ENCODE peak calls at places on chromosomes 11 and 22, in ten cellular contexts. S is tibial nerve, C is ovary, E is GM12878, F is A549, Z is upper lobe of left lung, O is HepG2, Q is SK-N-SH, U is transverse colon, B is suprapubic skin. Y is an unnamed sample.

GRCh38 chr11:80778432-80778831 is 1337.6 kb upstream of the TENM4 start:
- DNase-seq in S (no peak), F (no peak), Z (no peak), U (no peak), E (no peak), B (no peak), Q (no peak), O (no peak), C (no peak), Y (no peak)

GRCh38 chr22:44639891-44640617 is 62.0 kb upstream of the PRR5 start:
- DNase-seq in E (no peak), F (no peak), Q (no peak), C (no peak), Z (no peak), S (no peak), U (no peak), B (peak), O (no peak), Y (no peak)

GRCh38 chr22:35601743-35602633 is 15.1 kb downstream of the MB start:
- DNase-seq in B (no peak), U (no peak), F (peak), O (no peak), Q (no peak), E (no peak), S (peak), Z (peak), C (no peak), Y (no peak)

GRCh38 chr11:567629-568258 is 7.0 kb downstream of the RASSF7 start:
- DNase-seq in Q (no peak), U (no peak), Z (no peak), O (no peak), E (no peak), S (no peak), B (peak), C (no peak), F (no peak), Y (no peak)

GRCh38 chr11:1504164-1504563 is 17.6 kb upstream of the MOB2 start:
- DNase-seq in Q (no peak), S (no peak), Z (no peak), E (no peak), B (no peak), U (no peak), O (no peak), F (no peak), C (no peak), Y (no peak)

GRCh38 chr11:116732740-116733385 is 39.9 kb downstream of the BUD13 start:
- DNase-seq in O (peak), U (peak), C (peak), E (peak), F (peak), S (peak), Q (peak), Z (peak), B (peak), Y (peak)

GRCh38 chr22:37137131-37137530 is 12.6 kb downstream of the IL2RB start:
- DNase-seq in Q (no peak), F (no peak), U (no peak), S (no peak), E (no peak), B (no peak), O (no peak), Z (no peak), C (no peak), Y (no peak)

GRCh38 chr11:76668362-76669155 is 2.0 kb downstream of the LRRC32 start:
- DNase-seq in O (no peak), F (no peak), S (no peak), Q (no peak), Z (no peak), B (peak), U (peak), C (no peak), E (no peak), Y (no peak)

GRCh38 chr22:49594078-49594477 is 233.6 kb downstream of the BRD1 start:
- DNase-seq in F (no peak), B (no peak), S (no peak), Q (no peak), C (no peak), E (no peak), Z (no peak), U (peak), O (no peak), Y (no peak)

GRCh38 chr11:13090228-13090708 is 81.2 kb downstream of the RASSF10 start:
- DNase-seq in Q (no peak), O (no peak), C (no peak), E (no peak), Z (no peak), F (no peak), U (no peak), S (no peak), B (no peak), Y (no peak)

GRCh38 chr11:134731562-134731961 is 319.5 kb upstream of the B3GAT1 start:
- DNase-seq in B (no peak), Z (no peak), C (no peak), F (no peak), E (no peak), U (no peak), O (no peak), Q (no peak), S (no peak), Y (no peak)

GRCh38 chr11:79087238-79087956 is 353.4 kb downstream of the TENM4 start:
- DNase-seq in Q (peak), U (no peak), F (peak), B (no peak), Z (no peak), C (no peak), O (peak), S (no peak), E (no peak), Y (no peak)

GRCh38 chr22:24410110-24410856 is 17.1 kb upstream of the ADORA2A start:
- DNase-seq in F (no peak), S (no peak), Q (peak), B (no peak), Z (no peak), C (no peak), O (no peak), U (no peak), E (no peak), Y (peak)

GRCh38 chr11:72224587-72225410 is at the start of gene INPPL1:
- DNase-seq in O (no peak), S (no peak), Q (peak), F (no peak), C (peak), Z (peak), B (peak), E (no peak), U (peak), Y (peak)

GRCh38 chr11:78310500-78310909 is 107.1 kb downstream of the GAB2 start:
- DNase-seq in E (peak), B (no peak), O (peak), U (peak), Z (no peak), F (no peak), C (peak), S (peak), Q (no peak), Y (peak)

GRCh38 chr11:13962562-13963168 is at the start of gene SPON1:
- DNase-seq in C (peak), S (no peak), Z (no peak), Q (peak), E (no peak), O (no peak), B (peak), U (peak), F (no peak), Y (peak)

GRCh38 chr11:75422248-75423231 is 10.5 kb downstream of the KLHL35 start:
- DNase-seq in E (no peak), O (peak), B (peak), U (peak), F (peak), C (no peak), Z (peak), Q (no peak), S (no peak), Y (peak)

GRCh38 chr11:606245-606644 is 9.5 kb downstream of the IRF7 start:
- DNase-seq in Q (peak), B (peak), O (no peak), F (peak), C (peak), U (no peak), S (no peak), Z (peak), E (no peak), Y (peak)

GRCh38 chr11:73478737-73479347 is 102.6 kb downstream of the RELT start:
- DNase-seq in E (no peak), S (no peak), C (no peak), Z (peak), F (peak), Q (peak), O (peak), B (no peak), U (no peak), Y (no peak)

GRCh38 chr22:45880732-45881523 is 96.0 kb downstream of the WNT7B start:
- DNase-seq in Z (no peak), B (peak), S (no peak), U (no peak), Q (no peak), E (no peak), O (no peak), F (no peak), C (no peak), Y (no peak)

GRCh38 chr11:118202599-118203422 is 22.0 kb downstream of the JAML start:
- DNase-seq in S (no peak), C (no peak), B (no peak), E (no peak), O (peak), F (no peak), U (peak), Q (no peak), Z (no peak), Y (peak)

GRCh38 chr22:34587357-34588356 is 478.3 kb upstream of the ISX start:
- DNase-seq in E (no peak), S (no peak), U (no peak), O (no peak), Z (no peak), B (no peak), C (no peak), F (no peak), Q (no peak), Y (no peak)

GRCh38 chr11:67584205-67584880 is 731 bp downstream of the GSTP1 start:
- DNase-seq in F (no peak), B (peak), U (peak), O (no peak), Z (peak), C (peak), S (peak), E (no peak), Q (peak), Y (peak)

GRCh38 chr11:115665958-115666357 is 161.7 kb upstream of the CADM1 start:
- DNase-seq in S (no peak), C (no peak), Z (no peak), F (no peak), Q (no peak), B (no peak), E (no peak), U (no peak), O (no peak), Y (no peak)

DNA sequence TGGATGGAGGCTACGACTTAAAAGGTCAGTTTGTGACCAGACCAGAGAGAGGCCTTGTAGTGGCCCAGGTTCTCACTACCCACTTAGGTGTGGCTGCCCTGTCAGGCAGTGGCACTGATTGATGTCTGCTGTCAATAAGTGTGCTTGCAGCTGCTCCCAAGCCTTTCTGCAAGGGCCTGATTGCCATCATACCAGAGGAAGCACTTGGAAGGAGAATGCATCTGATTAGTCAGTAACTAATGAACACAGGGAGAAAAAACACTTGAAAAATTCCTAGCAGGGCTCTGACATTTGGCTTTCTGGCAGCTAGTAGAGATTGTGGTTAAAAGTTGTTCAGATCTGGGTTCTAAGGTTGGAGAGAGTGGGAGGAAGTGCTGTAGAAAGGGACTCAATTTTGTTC is 107.5 kb downstream of the NAV2 start:
- DNase-seq in U (no peak), O (no peak), F (no peak), Q (no peak), E (no peak), Z (peak), C (no peak), S (no peak), B (no peak), Y (no peak)
- TF ChIP-seq EP300 in U (no peak), O (no peak), F (no peak), Q (no peak), E (no peak), Z (no peak), C (no peak), S (no peak), B (no peak), Y (no peak)

GRCh38 chr11:124551987-124552386 is 8.5 kb upstream of the OR8B12 start:
- DNase-seq in F (no peak), U (no peak), Q (no peak), C (no peak), S (no peak), O (no peak), Z (no peak), E (no peak), B (no peak), Y (no peak)
- TF ChIP-seq EP300 in F (no peak), U (no peak), Q (no peak), C (no peak), S (no peak), O (no peak), Z (no peak), E (no peak), B (no peak), Y (no peak)

DNA sequence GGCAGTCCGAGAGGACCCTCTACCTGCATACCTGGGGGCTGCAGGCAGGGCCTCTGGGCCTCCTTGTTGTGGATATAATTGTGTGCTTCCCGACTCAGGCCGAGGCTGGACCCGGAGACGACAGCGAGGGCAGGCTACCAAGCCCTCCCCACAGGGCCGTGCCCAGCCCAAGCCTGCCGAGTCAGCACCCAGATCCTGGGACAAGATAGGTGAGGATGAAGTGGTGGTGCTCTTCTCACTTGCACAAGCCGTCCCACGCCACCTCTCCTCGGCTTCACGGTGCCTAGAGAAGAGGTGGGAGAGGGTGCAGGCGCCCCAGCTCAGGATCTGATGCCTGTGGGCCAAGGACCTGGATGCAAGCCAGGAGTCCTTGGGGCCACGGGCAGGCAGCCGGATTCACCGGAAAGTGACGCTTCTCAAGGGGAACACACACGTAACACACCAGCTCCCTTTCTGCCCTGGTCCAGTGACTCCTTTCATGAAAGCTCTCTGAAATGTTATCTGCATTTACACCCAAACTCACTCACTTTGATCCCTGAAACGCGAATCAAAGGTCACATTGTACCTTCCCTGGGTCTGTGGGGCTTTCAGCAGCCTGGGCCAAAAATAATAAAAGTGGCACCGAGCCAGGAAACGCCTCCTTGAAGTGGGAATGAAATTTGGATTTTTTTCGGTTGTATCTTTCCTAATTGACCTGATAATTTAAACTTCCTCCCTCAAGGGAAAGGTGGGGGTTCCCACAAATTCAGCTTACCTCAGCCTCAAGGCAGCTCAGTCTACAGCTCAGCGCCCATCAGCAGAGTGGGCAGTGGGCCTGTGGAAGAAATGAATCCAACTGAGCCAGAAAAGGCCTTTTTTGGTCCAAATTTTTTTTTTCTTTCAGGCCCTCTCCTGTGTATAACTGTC is 1.1 kb upstream of the GNB1L start:
- DNase-seq in C (peak), U (peak), Q (peak), E (peak), Z (peak), O (peak), F (peak), B (peak), S (peak), Y (peak)
- TF ChIP-seq EP300 in C (peak), U (no peak), Q (no peak), E (no peak), Z (no peak), O (peak), F (no peak), B (no peak), S (no peak), Y (no peak)

GRCh38 chr11:45885921-45886721 is 670 bp downstream of the MAPK8IP1 start:
- DNase-seq in F (no peak), C (peak), E (no peak), S (no peak), Z (no peak), Q (peak), U (no peak), O (no peak), B (no peak), Y (no peak)
- TF ChIP-seq EP300 in F (no peak), C (no peak), E (no peak), S (no peak), Z (no peak), Q (no peak), U (no peak), O (no peak), B (no peak), Y (no peak)

DNA sequence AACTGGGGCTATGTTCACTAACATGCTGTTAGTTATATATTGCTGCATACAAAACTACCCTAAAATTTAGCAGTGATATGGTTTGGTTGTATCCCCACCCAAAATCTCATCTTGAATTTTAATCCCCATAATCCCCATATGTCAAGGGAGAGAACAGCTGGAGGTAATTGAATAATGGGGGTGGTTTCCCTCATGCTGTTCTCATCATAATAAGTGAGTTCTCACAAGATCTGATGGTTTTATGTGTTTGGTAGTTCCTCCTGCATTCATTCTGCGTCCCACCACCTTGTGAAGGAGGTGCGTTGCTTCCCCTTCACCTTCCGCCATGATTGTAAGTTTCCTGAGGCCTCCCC is 10.0 kb upstream of the PATL1 start:
- DNase-seq in Q (no peak), C (no peak), F (no peak), S (no peak), U (no peak), O (no peak), E (no peak), Z (no peak), B (no peak), Y (no peak)
- TF ChIP-seq EP300 in Q (no peak), C (no peak), F (no peak), S (no peak), U (no peak), O (no peak), E (no peak), Z (no peak), B (no peak), Y (no peak)

DNA sequence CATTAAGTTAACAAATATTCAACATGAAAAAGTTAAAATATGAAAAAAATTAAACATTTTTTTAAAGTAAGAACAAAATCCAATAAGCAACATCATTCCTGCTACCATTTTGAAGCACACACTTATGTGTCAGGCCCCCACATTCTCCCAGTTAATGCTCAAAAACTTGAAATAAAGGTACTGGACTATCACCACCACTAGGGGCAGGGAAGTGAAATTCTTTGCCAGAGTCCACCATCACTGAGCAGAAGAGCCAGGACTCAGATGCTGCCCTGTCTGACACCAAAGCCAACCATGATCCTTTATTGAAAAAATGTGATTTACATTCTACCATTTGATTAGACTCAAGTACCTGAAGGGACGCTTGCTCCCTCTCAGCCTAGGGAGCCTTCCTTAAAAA is 39.1 kb downstream of the PITPNB start:
- DNase-seq in F (peak), O (peak), C (no peak), Q (peak), E (no peak), S (no peak), B (no peak), U (no peak), Z (no peak), Y (no peak)
- TF ChIP-seq EP300 in F (no peak), O (no peak), C (no peak), Q (no peak), E (no peak), S (no peak), B (no peak), U (no peak), Z (no peak), Y (no peak)

DNA sequence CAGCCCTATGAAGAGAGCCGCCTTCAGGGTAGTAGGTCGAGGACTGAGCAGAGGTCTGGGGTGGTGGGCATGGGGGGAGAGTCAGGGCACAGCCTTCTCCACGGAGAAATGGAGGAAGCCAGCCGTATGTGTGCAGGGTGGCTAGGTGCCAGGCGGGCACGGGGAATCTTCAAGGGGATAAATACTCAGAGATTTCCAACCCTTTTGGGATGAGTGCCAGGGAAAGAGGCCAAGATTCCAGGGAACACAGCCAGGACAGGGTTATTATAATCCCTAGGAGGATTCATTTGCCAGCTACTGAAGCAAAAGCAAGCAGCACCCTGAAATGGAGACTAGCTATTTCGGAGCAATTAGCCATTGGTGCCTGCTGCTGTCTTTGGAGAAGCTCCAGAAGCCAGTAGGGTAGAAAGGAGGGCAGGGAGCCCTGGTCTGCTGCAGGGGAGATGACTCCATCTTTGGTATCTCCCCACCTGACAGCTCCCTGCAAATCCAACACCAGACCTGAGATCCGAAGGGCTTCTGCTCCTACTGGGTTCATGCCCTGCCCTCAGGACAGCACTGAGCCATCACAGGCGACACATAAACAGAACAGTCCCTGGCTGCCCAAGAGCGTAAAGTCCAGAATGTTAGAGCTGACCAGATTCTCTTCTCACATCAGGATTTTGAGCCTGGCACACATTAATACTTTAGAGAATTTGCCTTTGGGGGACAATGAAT is 174.5 kb upstream of the NTM start:
- DNase-seq in S (no peak), C (peak), F (no peak), U (peak), O (no peak), Q (peak), B (no peak), E (no peak), Z (peak), Y (peak)
- TF ChIP-seq EP300 in S (no peak), C (no peak), F (no peak), U (no peak), O (no peak), Q (peak), B (no peak), E (no peak), Z (no peak), Y (no peak)

DNA sequence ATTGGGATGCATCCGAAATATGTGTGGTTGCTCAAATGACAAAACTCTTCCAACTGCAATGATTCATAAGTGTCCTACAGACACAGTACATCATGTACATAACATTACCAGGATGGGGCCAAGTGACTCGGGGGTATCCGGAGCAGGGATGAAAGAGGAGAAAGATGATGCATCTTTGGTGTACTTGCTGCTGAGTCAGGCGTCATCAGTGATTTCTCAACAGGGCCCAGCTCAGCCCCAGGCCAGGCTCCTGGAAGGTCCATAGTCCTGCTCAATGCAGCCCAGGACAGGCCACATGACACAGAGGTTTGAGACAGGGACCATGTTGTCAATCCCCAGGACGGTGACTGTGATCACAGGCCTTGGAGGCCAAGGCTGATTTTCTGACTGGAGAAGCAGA is 59.3 kb downstream of the GGTLC2 start:
- DNase-seq in F (peak), Z (no peak), U (no peak), B (no peak), E (no peak), Q (no peak), S (no peak), C (no peak), O (no peak), Y (no peak)
- TF ChIP-seq EP300 in F (peak), Z (no peak), U (no peak), B (no peak), E (no peak), Q (no peak), S (no peak), C (no peak), O (no peak), Y (no peak)